ENCODE peak calls at places on chromosomes 7 and 10, in ten cellular contexts. I is iPS-NIHi11; H is DMS153; F is mammary epithelial cell; T is NCI-H1092 treated with DMSO at 0.1 percent for 48 hours; L is MM.1S; R is WTC11; U is stimulated activated CD4-positive, alpha-beta T cell treated with anti-CD3 and anti-CD28 coated beads, Interleukin-12 subunit alpha, Interleukin-12 subunit beta, amount 100 ng/mL, for 24 hours; P is glutamatergic neuron; E is D341Med. V is an unnamed sample.

GRCh38 chr7:47344171-47344955 is 237.5 kb downstream of the TNS3 start:
- DNase-seq in H (no peak), E (no peak), I (no peak), F (no peak), U (no peak), P (no peak), L (no peak), R (no peak), T (no peak), V (no peak)

GRCh38 chr7:9835204-9835603 is 1138.5 kb upstream of the PHF14 start:
- DNase-seq in I (no peak), E (no peak), U (no peak), P (no peak), T (no peak), L (no peak), H (no peak), F (no peak), R (no peak), V (no peak)

GRCh38 chr7:116327751-116328150 is 117.4 kb downstream of the TES start:
- DNase-seq in P (no peak), H (no peak), T (no peak), E (no peak), L (no peak), F (no peak), I (no peak), U (no peak), R (no peak), V (no peak)

GRCh38 chr7:26443761-26444160 is 152.1 kb downstream of the SNX10 start:
- DNase-seq in P (no peak), F (no peak), I (no peak), H (no peak), E (no peak), T (no peak), U (no peak), L (no peak), R (no peak), V (no peak)

GRCh38 chr10:80137031-80137712 is 4.6 kb downstream of the PLAC9 start:
- DNase-seq in E (no peak), I (no peak), R (no peak), H (no peak), T (no peak), L (no peak), P (no peak), F (no peak), U (no peak), V (no peak)

GRCh38 chr10:90964781-90965462 is 44.0 kb upstream of the ANKRD1 start:
- DNase-seq in U (no peak), P (no peak), L (no peak), E (no peak), T (no peak), H (no peak), I (no peak), F (no peak), R (no peak), V (no peak)

GRCh38 chr7:26265061-26265460 is 26.6 kb upstream of the SNX10 start:
- DNase-seq in L (no peak), E (no peak), F (peak), U (no peak), T (no peak), H (no peak), R (no peak), I (no peak), P (no peak), V (no peak)

GRCh38 chr7:98534493-98534892 is 82.6 kb upstream of the NPTX2 start:
- DNase-seq in F (no peak), R (no peak), T (no peak), E (no peak), U (no peak), L (no peak), P (no peak), I (no peak), H (no peak), V (no peak)

GRCh38 chr10:80173441-80173840 is 31.9 kb downstream of the ANXA11 start:
- DNase-seq in F (no peak), L (no peak), E (no peak), H (peak), P (no peak), T (peak), I (no peak), R (no peak), U (no peak), V (no peak)

V was measured in activated T-helper 1 cell treated with anti-CD3 and anti-CD28 coated beads, Interleukin-12 subunit alpha, Interleukin-12 subunit beta, Interleukin-2, Interleukin-4 antibody, amounts not matched to agents 30 ng/mL and 10 ng/mL and 1 ng/mL, durations not matched to agents 14 hours and 24 hours and 36 hours.